ENCODE peak calls at places on chromosomes 4 and X, in five cellular contexts. One of them, this sample, is unnamed.

GRCh38 chr4:26746742-26747351 is 113.8 kb upstream of the STIM2 start:
- DNase-seq in left ventricle myocardium inferior: no peak
- DNase-seq in pancreas: no peak
- DNase-seq in thoracic aorta: no peak
- DNase-seq in WERI-Rb-1: no peak
- DNase-seq in this sample: no peak

GRCh38 chr4:6362896-6363295 is 93.2 kb downstream of the WFS1 start:
- DNase-seq in left ventricle myocardium inferior: no peak
- DNase-seq in pancreas: no peak
- DNase-seq in thoracic aorta: no peak
- DNase-seq in WERI-Rb-1: no peak
- DNase-seq in this sample: no peak

GRCh38 chr4:153220709-153221367 is 16.6 kb downstream of the TRIM2 start:
- DNase-seq in left ventricle myocardium inferior: no peak
- DNase-seq in pancreas: no peak
- DNase-seq in thoracic aorta: no peak
- DNase-seq in WERI-Rb-1: no peak
- DNase-seq in this sample: no peak

GRCh38 chrX:39214380-39215126 is 413.3 kb downstream of the MID1IP1 start:
- DNase-seq in left ventricle myocardium inferior: no peak
- DNase-seq in pancreas: no peak
- DNase-seq in thoracic aorta: no peak
- DNase-seq in WERI-Rb-1: no peak
- DNase-seq in this sample: no peak

GRCh38 chrX:37876716-37877115 is 29.3 kb upstream of the DYNLT3 start:
- DNase-seq in left ventricle myocardium inferior: no peak
- DNase-seq in pancreas: no peak
- DNase-seq in thoracic aorta: no peak
- DNase-seq in WERI-Rb-1: no peak
- DNase-seq in this sample: no peak

GRCh38 chrX:48957827-48958634 is 624 bp upstream of the OTUD5 start:
- DNase-seq in left ventricle myocardium inferior: peak; percentile 94
- DNase-seq in pancreas: peak; percentile 95
- DNase-seq in thoracic aorta: peak; percentile 79
- DNase-seq in WERI-Rb-1: peak; percentile 95
- DNase-seq in this sample: peak; percentile 96

GRCh38 chr4:104128031-104128849 is 366.5 kb downstream of the CXXC4 start:
- DNase-seq in left ventricle myocardium inferior: no peak
- DNase-seq in pancreas: no peak
- DNase-seq in thoracic aorta: no peak
- DNase-seq in WERI-Rb-1: no peak
- DNase-seq in this sample: no peak

GRCh38 chr4:3668825-3669552 is 97.2 kb upstream of the ADRA2C start:
- DNase-seq in left ventricle myocardium inferior: no peak
- DNase-seq in pancreas: no peak
- DNase-seq in thoracic aorta: no peak
- DNase-seq in WERI-Rb-1: no peak
- DNase-seq in this sample: no peak

GRCh38 chr4:168812806-168813205 is 197.2 kb downstream of the CBR4 start:
- DNase-seq in left ventricle myocardium inferior: no peak
- DNase-seq in pancreas: no peak
- DNase-seq in thoracic aorta: no peak
- DNase-seq in WERI-Rb-1: no peak
- DNase-seq in this sample: no peak

GRCh38 chrX:138986866-138987265 is 275.3 kb upstream of the FGF13 start:
- DNase-seq in left ventricle myocardium inferior: no peak
- DNase-seq in pancreas: no peak
- DNase-seq in thoracic aorta: no peak
- DNase-seq in WERI-Rb-1: no peak
- DNase-seq in this sample: no peak

DNA sequence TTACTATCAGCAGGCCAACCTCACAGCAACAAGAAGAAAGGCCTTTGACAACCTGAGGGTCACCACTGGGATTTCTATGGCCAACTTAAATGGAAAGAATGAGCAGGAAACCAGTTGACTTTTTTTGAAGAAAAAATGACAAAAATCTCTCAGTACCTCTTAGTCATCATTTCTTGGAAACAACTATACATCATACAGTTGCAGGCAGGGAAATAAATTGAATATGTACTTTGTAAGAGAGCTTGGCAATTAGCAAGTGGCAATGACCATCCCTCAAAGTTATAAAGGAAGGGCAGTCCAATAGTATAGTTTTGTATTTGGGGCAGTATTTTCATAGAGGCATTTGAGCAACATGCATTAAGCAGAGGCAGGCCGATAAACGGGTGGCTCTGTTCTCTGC is 83.4 kb upstream of the AMELX start:
- DNase-seq in left ventricle myocardium inferior: no peak
- DNase-seq in pancreas: no peak
- DNase-seq in thoracic aorta: no peak
- DNase-seq in WERI-Rb-1: no peak
- DNase-seq in this sample: no peak
- H3K27ac ChIP-seq in left ventricle myocardium inferior: no peak overlapping the region
- H3K27ac ChIP-seq in pancreas: no peak overlapping the region
- H3K27ac ChIP-seq in thoracic aorta: no peak overlapping the region
- H3K27ac ChIP-seq in WERI-Rb-1: no peak overlapping the region
- H3K27ac ChIP-seq in this sample: no peak overlapping the region

GRCh38 chr4:88818650-88819470 is 121.2 kb upstream of the NAP1L5 start:
- DNase-seq in left ventricle myocardium inferior: no peak
- DNase-seq in pancreas: no peak
- DNase-seq in thoracic aorta: no peak
- DNase-seq in WERI-Rb-1: peak; percentile 56
- DNase-seq in this sample: no peak
- H3K27ac ChIP-seq in left ventricle myocardium inferior: peak overlapping the region; percentile 91
- H3K27ac ChIP-seq in pancreas: peak overlapping the region; percentile 92
- H3K27ac ChIP-seq in thoracic aorta: peak overlapping the region; percentile 83
- H3K27ac ChIP-seq in WERI-Rb-1: no peak overlapping the region
- H3K27ac ChIP-seq in this sample: peak overlapping the region; percentile 62

GRCh38 chr4:36172650-36173049 is 71.7 kb downstream of the ARAP2 start:
- DNase-seq in left ventricle myocardium inferior: no peak
- DNase-seq in pancreas: no peak
- DNase-seq in thoracic aorta: no peak
- DNase-seq in WERI-Rb-1: no peak
- DNase-seq in this sample: no peak

GRCh38 chr4:36177946-36178345 is 66.4 kb downstream of the ARAP2 start:
- DNase-seq in left ventricle myocardium inferior: no peak
- DNase-seq in pancreas: no peak
- DNase-seq in thoracic aorta: no peak
- DNase-seq in WERI-Rb-1: no peak
- DNase-seq in this sample: no peak

GRCh38 chr4:36173923-36174322 is 70.4 kb downstream of the ARAP2 start:
- DNase-seq in left ventricle myocardium inferior: no peak
- DNase-seq in pancreas: no peak
- DNase-seq in thoracic aorta: no peak
- DNase-seq in WERI-Rb-1: no peak
- DNase-seq in this sample: no peak

GRCh38 chr4:36178489-36178888 is 65.8 kb downstream of the ARAP2 start:
- DNase-seq in left ventricle myocardium inferior: no peak
- DNase-seq in pancreas: no peak
- DNase-seq in thoracic aorta: no peak
- DNase-seq in WERI-Rb-1: no peak
- DNase-seq in this sample: no peak

DNA sequence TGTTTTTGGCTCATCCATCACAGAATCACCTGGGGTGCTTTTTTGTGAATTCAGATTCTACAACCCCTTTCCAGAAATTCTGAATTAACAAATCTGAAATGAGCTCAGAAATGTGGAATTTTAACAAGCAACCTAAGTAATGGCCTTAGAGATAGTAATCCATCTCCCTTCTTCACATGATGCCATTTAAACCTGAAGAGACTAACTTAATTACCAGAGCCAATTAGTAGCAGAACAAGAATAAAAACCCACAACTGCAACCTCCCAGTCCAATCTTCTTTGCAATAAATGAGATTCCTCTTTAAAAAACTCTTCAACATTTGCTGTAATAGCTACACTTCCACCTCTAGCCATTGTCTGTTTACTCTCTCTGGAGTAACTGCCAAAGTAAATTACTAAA is 69.7 kb downstream of the ARAP2 start:
- DNase-seq in left ventricle myocardium inferior: no peak
- DNase-seq in pancreas: no peak
- DNase-seq in thoracic aorta: no peak
- DNase-seq in WERI-Rb-1: no peak
- DNase-seq in this sample: no peak
- H3K27ac ChIP-seq in left ventricle myocardium inferior: no peak overlapping the region
- H3K27ac ChIP-seq in pancreas: no peak overlapping the region
- H3K27ac ChIP-seq in thoracic aorta: no peak overlapping the region
- H3K27ac ChIP-seq in WERI-Rb-1: no peak overlapping the region
- H3K27ac ChIP-seq in this sample: no peak overlapping the region

DNA sequence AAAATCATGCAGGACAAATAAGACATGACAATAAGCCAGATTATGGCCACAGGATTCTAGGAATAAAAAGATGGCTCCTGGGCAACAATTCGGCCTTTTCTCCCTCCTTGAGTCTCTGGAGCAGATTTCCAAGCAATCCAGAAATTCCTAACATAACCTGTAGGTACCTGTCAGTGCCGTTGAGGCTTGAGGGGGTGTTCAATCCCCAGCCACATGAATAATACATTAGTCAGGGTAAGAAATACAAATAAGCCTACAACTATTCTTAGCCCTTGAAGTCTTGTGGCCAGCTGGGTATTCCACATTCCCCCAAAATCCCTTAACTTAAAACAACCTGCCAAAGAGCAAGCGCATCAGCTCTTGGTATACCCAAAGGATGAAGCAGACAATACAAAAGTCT is 9.7 kb downstream of the CXorf38 start:
- DNase-seq in left ventricle myocardium inferior: no peak
- DNase-seq in pancreas: no peak
- DNase-seq in thoracic aorta: no peak
- DNase-seq in WERI-Rb-1: no peak
- DNase-seq in this sample: no peak
- H3K27ac ChIP-seq in left ventricle myocardium inferior: no peak overlapping the region
- H3K27ac ChIP-seq in pancreas: no peak overlapping the region
- H3K27ac ChIP-seq in thoracic aorta: no peak overlapping the region
- H3K27ac ChIP-seq in WERI-Rb-1: no peak overlapping the region
- H3K27ac ChIP-seq in this sample: no peak overlapping the region

This sample was measured in coronary artery.